ENCODE peak calls at places on chromosome 3, in six cellular contexts. Z, M, G, I, T and E are unnamed samples. For H3K4me1, the result is how much of the 10 kb centered on the place peaks cover.

GRCh38 chr3:146164951-146165350 is 4.0 kb upstream of the PLOD2 start:
- DNase-seq in Z (no peak), M (peak), G (no peak), I (no peak), T (no peak), E (no peak)

GRCh38 chr3:124730129-124730919 is at the start of gene UMPS:
- DNase-seq in Z (peak), M (peak), G (peak), I (peak), T (peak), E (peak)

GRCh38 chr3:138084196-138084595 is 31.2 kb downstream of the DZIP1L start:
- DNase-seq in Z (no peak), M (no peak), G (no peak), I (no peak), T (no peak), E (no peak)

GRCh38 chr3:149650828-149651227 is 7.0 kb downstream of the WWTR1 start:
- DNase-seq in Z (no peak), M (no peak), G (peak), I (no peak), T (no peak), E (no peak)

GRCh38 chr3:186930639-186931486 is 537 bp downstream of the ST6GAL1 start:
- DNase-seq in Z (peak), M (peak), G (peak), I (no peak), T (peak), E (peak)

GRCh38 chr3:114035146-114035545 is 21.2 kb downstream of the CCDC191 start:
- DNase-seq in Z (no peak), M (no peak), G (no peak), I (no peak), T (no peak), E (no peak)

GRCh38 chr3:101077361-101078011 is 84.3 kb upstream of the ABI3BP start:
- DNase-seq in Z (no peak), M (no peak), G (peak), I (no peak), T (no peak), E (no peak)

GRCh38 chr3:178480274-178480673 is 56.0 kb upstream of the KCNMB2 start:
- DNase-seq in Z (no peak), M (no peak), G (no peak), I (no peak), T (no peak), E (no peak)

GRCh38 chr3:99678926-99679325 is 40.5 kb downstream of the COL8A1 start:
- DNase-seq in Z (no peak), M (no peak), G (no peak), I (no peak), T (no peak), E (no peak)

GRCh38 chr3:48739617-48739954 is 22.6 kb upstream of the IP6K2 start:
- DNase-seq in Z (no peak), M (no peak), G (no peak), I (no peak), T (no peak), E (no peak)

GRCh38 chr3:53114412-53115074 is 15.7 kb downstream of the RFT1 start:
- DNase-seq in Z (no peak), M (no peak), G (peak), I (no peak), T (no peak), E (no peak)
- H3K4me1 ChIP-seq in Z (under half), M (under half), G (under half), I (under half), T (under half), E (under half)

GRCh38 chr3:13524979-13525669 is 23.8 kb upstream of the FBLN2 start:
- DNase-seq in Z (no peak), M (no peak), G (no peak), I (no peak), T (no peak), E (no peak)
- H3K27ac ChIP-seq in Z (no peak), M (no peak), G (no peak), I (no peak), T (no peak), E (no peak)

DNA sequence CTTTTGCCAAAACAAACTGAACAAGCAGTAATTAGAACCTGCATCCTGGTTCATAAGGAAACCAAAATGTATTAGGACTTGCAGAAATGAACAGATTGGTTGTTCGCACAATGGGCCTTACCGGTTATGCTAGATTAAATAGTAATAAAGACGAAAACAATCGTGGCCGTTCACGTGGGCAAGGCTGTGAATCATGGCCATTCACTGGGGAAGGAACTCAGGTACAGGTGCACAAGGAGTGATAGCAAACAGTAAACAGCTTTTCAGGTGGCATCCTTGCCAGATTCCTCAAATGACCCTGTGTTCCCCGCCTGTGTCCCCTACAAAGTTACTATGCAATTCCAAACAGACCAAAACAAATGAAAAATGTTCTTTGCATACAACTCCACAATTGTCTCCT is 8.2 kb downstream of the LRIG1 start:
- DNase-seq in Z (no peak), M (peak), G (no peak), I (no peak), T (no peak), E (no peak)
- TF ChIP-seq CTCF in Z (no peak), M (no peak), G (no peak), I (no peak), T (no peak), E (no peak)

DNA sequence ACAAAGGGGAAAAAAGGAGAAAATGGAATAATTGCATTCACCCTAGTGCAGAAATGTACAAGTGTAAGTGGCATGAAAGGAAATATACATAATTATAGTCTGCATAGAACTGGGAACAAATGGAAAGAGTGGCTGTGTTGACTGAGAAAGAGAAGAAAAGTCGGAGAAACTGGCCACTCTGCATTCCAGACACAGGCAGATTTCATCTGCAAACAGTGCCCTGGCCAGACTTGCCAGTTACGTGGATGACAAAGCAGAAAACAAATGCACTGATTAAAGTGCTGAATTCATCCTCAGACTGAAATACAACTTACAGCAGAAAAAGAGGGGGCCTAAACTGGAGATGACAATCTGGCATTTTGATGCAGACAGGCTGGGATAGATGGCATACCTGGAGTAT is 129.8 kb downstream of the FGF12 start:
- DNase-seq in Z (no peak), M (no peak), G (no peak), I (no peak), T (no peak), E (no peak)
- H3K4me1 ChIP-seq in Z (under half), M (under half), G (under half), I (under half), T (under half), E (under half)

DNA sequence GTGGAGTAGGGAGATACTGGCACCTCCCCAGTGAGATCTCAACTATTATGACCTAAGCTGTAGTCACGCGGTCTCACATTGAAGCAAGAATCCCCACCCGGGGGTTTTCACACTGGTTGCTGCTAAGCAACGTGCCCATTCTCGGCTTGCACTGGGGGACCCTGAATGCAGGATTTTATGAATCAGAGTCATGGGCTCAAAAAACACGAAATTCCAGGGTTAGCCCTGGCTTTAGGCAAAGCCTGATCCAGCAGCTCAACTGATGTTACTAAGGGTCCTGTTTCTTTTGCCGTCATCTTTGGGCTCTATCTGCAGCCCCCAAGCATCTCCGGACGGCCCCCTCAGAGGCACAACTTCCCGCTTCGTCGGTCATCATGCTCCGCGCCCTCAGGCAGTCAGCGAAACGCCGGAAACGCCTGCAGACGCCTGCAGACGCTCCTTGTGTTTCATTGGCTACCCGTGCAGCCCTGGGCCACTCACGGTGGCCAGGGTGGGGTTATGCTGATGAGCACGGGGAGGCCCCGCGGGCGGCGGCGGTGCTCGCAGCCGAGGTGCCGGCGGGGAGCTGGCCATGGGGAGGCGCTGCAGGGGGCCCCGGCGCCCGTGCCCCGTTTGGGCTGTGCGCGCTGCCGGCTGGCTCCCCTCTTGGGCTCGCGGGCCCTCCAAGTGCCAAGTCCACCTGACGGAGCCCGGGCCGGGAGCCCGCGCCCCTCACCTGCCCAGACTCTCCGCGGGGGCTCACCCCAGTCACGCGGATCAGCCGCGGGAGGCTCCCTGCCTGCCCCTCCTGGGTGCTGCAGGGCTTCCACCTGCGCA is 25.8 kb downstream of the EFCC1 start:
- DNase-seq in Z (peak), M (peak), G (peak), I (peak), T (peak), E (peak)
- H3K27ac ChIP-seq in Z (no peak), M (peak), G (no peak), I (peak), T (no peak), E (peak)

DNA sequence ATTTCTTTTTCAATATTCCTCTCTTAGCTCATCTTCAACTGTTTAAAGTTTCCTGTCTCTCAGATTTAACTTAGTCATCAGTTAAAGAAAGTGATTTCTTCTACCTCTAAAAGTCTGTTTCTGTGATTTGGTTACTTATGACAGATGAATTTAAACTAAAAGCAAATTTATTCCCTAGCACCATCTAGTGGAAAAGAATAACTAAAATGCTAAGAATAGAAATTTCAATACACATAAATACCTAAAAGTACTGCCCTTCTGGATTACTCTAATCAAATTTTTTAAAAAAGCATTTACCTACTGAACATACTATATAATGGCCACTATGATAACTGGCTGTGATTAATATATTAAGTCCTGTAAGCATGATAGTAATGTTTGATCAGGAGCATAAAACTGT is 14.0 kb upstream of the ZCWPW2 start:
- DNase-seq in Z (no peak), M (no peak), G (no peak), I (no peak), T (no peak), E (no peak)
- TF ChIP-seq CTCF in Z (no peak), M (no peak), G (no peak), I (no peak), T (peak), E (peak)

GRCh38 chr3:127493924-127494646 is 96.4 kb downstream of the TPRA1 start:
- DNase-seq in Z (no peak), M (no peak), G (no peak), I (no peak), T (no peak), E (peak)
- H3K4me1 ChIP-seq in Z (under half), M (under half), G (under half), I (under half), T (under half), E (under half)

DNA sequence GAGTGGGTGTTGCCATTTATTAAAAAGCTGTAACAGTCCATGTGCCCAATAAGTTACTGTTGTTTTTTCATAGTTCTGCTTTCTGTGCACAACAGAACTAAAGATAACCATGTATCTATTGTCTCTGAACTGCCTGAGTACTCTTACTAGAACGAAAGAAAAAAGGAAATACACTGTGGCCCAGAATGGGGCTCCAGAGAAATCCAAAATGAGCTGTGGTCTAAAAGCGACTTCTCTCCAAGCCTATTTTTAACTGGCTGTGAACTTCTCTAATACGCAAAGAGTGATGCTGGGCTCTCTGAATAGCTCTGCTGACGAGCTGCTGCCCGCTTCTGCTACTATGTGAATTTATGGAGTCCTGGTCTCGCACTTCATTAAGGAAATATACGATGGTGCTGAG is 56.2 kb upstream of the LPP start:
- DNase-seq in Z (no peak), M (no peak), G (no peak), I (no peak), T (no peak), E (no peak)
- H3K27ac ChIP-seq in Z (no peak), M (no peak), G (no peak), I (no peak), T (no peak), E (no peak)